ENCODE peak calls at places on chromosomes 5 and 9, in four cellular contexts. One of them, this sample, is unnamed.

GRCh38 chr9:129383005-129383414 is 204.9 kb upstream of the IER5L start:
- DNase-seq in PC-9: peak; percentile 83
- DNase-seq in tibial nerve: no peak
- DNase-seq in tibial artery: peak; percentile 44
- DNase-seq in this sample: no peak

GRCh38 chr5:163306421-163306820 is 131.0 kb upstream of the CCNG1 start:
- DNase-seq in PC-9: no peak
- DNase-seq in tibial artery: no peak
- DNase-seq in tibial nerve: no peak
- DNase-seq in this sample: no peak

GRCh38 chr5:43149231-43149630 is 28.5 kb downstream of the ZNF131 start:
- DNase-seq in tibial artery: no peak
- DNase-seq in tibial nerve: no peak
- DNase-seq in PC-9: no peak
- DNase-seq in this sample: no peak

GRCh38 chr5:173016621-173017046 is 33.1 kb downstream of the ATP6V0E1 start:
- DNase-seq in tibial artery: peak; percentile 62
- DNase-seq in tibial nerve: peak; percentile 45
- DNase-seq in PC-9: peak; percentile 34
- DNase-seq in this sample: no peak

GRCh38 chr5:137254695-137255094 is 244.4 kb downstream of the SPOCK1 start:
- DNase-seq in PC-9: no peak
- DNase-seq in tibial nerve: peak; percentile 61
- DNase-seq in tibial artery: peak; percentile 58
- DNase-seq in this sample: no peak

GRCh38 chr9:82651474-82651873 is 411.5 kb downstream of the RASEF start:
- DNase-seq in tibial nerve: no peak
- DNase-seq in tibial artery: no peak
- DNase-seq in PC-9: no peak
- DNase-seq in this sample: no peak

GRCh38 chr9:121350993-121351561 is 19.0 kb downstream of the STOM start:
- DNase-seq in tibial artery: peak; percentile 84
- DNase-seq in tibial nerve: peak; percentile 82
- DNase-seq in PC-9: peak; percentile 77
- DNase-seq in this sample: no peak

GRCh38 chr9:36276840-36277239 is 18.6 kb upstream of the GNE start:
- DNase-seq in tibial nerve: no peak
- DNase-seq in PC-9: peak; percentile 50
- DNase-seq in tibial artery: no peak
- DNase-seq in this sample: no peak

GRCh38 chr5:65013141-65013540 is 244.4 kb downstream of the CWC27 start:
- DNase-seq in PC-9: no peak
- DNase-seq in tibial nerve: no peak
- DNase-seq in tibial artery: no peak
- DNase-seq in this sample: no peak

GRCh38 chr9:85298434-85298833 is 443.3 kb downstream of the AGTPBP1 start:
- DNase-seq in PC-9: no peak
- DNase-seq in tibial nerve: no peak
- DNase-seq in tibial artery: no peak
- DNase-seq in this sample: no peak

GRCh38 chr9:113536483-113537226 is 73.1 kb downstream of the RGS3 start:
- DNase-seq in tibial nerve: no peak
- DNase-seq in tibial artery: peak; percentile 65
- DNase-seq in PC-9: no peak
- DNase-seq in this sample: no peak

GRCh38 chr5:53109041-53109435 is 519 bp downstream of the MOCS2 start:
- DNase-seq in tibial artery: no peak
- DNase-seq in PC-9: no peak
- DNase-seq in tibial nerve: no peak
- DNase-seq in this sample: no peak

GRCh38 chr5:173472164-173472563 is 143.9 kb upstream of the STC2 start:
- DNase-seq in tibial nerve: peak; percentile 87
- DNase-seq in tibial artery: peak; percentile 89
- DNase-seq in PC-9: peak; percentile 44
- DNase-seq in this sample: no peak

GRCh38 chr9:2742214-2742613 is 24.9 kb downstream of the KCNV2 start:
- DNase-seq in PC-9: no peak
- DNase-seq in tibial artery: no peak
- DNase-seq in tibial nerve: no peak
- DNase-seq in this sample: no peak

GRCh38 chr5:16773990-16774389 is 157.2 kb upstream of the RETREG1 start:
- DNase-seq in tibial artery: no peak
- DNase-seq in tibial nerve: no peak
- DNase-seq in PC-9: no peak
- DNase-seq in this sample: no peak

GRCh38 chr5:54295658-54296276 is 14.6 kb downstream of the ARL15 start:
- DNase-seq in tibial artery: no peak
- DNase-seq in tibial nerve: no peak
- DNase-seq in PC-9: no peak
- DNase-seq in this sample: no peak

GRCh38 chr5:91069364-91069763 is 313.8 kb downstream of the ARRDC3 start:
- DNase-seq in PC-9: no peak
- DNase-seq in tibial artery: no peak
- DNase-seq in tibial nerve: no peak
- DNase-seq in this sample: no peak

GRCh38 chr5:15601274-15601673 is 101.3 kb downstream of the FBXL7 start:
- DNase-seq in PC-9: no peak
- DNase-seq in tibial nerve: no peak
- DNase-seq in tibial artery: no peak
- DNase-seq in this sample: no peak

GRCh38 chr5:73663161-73663859 is 37.3 kb downstream of the ARHGEF28 start:
- DNase-seq in tibial nerve: no peak
- DNase-seq in PC-9: no peak
- DNase-seq in tibial artery: no peak
- DNase-seq in this sample: no peak

GRCh38 chr5:30908356-30908755 is 285.1 kb upstream of the CDH6 start:
- DNase-seq in tibial nerve: no peak
- DNase-seq in PC-9: no peak
- DNase-seq in tibial artery: no peak
- DNase-seq in this sample: no peak

GRCh38 chr5:174947548-174947947 is 223.2 kb downstream of the MSX2 start:
- DNase-seq in tibial artery: no peak
- DNase-seq in PC-9: no peak
- DNase-seq in tibial nerve: no peak
- DNase-seq in this sample: no peak

GRCh38 chr5:172179032-172179989 is 8.7 kb downstream of the STK10 start:
- DNase-seq in tibial artery: no peak
- DNase-seq in PC-9: no peak
- DNase-seq in tibial nerve: no peak
- DNase-seq in this sample: no peak

GRCh38 chr5:142376001-142376400 is 51.2 kb upstream of the SPRY4 start:
- DNase-seq in PC-9: no peak
- DNase-seq in tibial nerve: no peak
- DNase-seq in tibial artery: no peak
- DNase-seq in this sample: no peak

GRCh38 chr5:118592678-118593328 is 395.5 kb downstream of the DTWD2 start:
- DNase-seq in tibial nerve: no peak
- DNase-seq in tibial artery: no peak
- DNase-seq in PC-9: no peak
- DNase-seq in this sample: no peak

GRCh38 chr5:97914483-97914882 is 731.4 kb upstream of the RIOK2 start:
- DNase-seq in tibial artery: no peak
- DNase-seq in PC-9: no peak
- DNase-seq in tibial nerve: no peak
- DNase-seq in this sample: no peak

GRCh38 chr5:134467231-134467630 is 55.5 kb upstream of the CDKN2AIPNL start:
- DNase-seq in tibial nerve: no peak
- DNase-seq in PC-9: no peak
- DNase-seq in tibial artery: no peak
- DNase-seq in this sample: no peak

GRCh38 chr9:85536076-85536475 is 205.7 kb downstream of the AGTPBP1 start:
- DNase-seq in PC-9: peak; percentile 20
- DNase-seq in tibial nerve: no peak
- DNase-seq in tibial artery: no peak
- DNase-seq in this sample: no peak

GRCh38 chr5:112921031-112921832 is 795 bp downstream of the REEP5 start:
- DNase-seq in tibial nerve: peak; percentile 31
- DNase-seq in tibial artery: peak; percentile 59
- DNase-seq in PC-9: peak; percentile 53
- DNase-seq in this sample: no peak

GRCh38 chr5:53343187-53343586 is 137.2 kb upstream of the FST start:
- DNase-seq in tibial nerve: no peak
- DNase-seq in tibial artery: no peak
- DNase-seq in PC-9: peak; percentile 19
- DNase-seq in this sample: no peak

GRCh38 chr5:1367149-1367548 is 22.2 kb upstream of the CLPTM1L start:
- DNase-seq in tibial artery: no peak
- DNase-seq in PC-9: no peak
- DNase-seq in tibial nerve: no peak
- DNase-seq in this sample: no peak

GRCh38 chr5:109546461-109546860 is 136.7 kb upstream of the PJA2 start:
- DNase-seq in tibial nerve: no peak
- DNase-seq in tibial artery: no peak
- DNase-seq in PC-9: no peak
- DNase-seq in this sample: no peak

GRCh38 chr9:95783426-95783975 is 92.0 kb upstream of the ERCC6L2 start:
- DNase-seq in tibial nerve: no peak
- DNase-seq in PC-9: no peak
- DNase-seq in tibial artery: no peak
- DNase-seq in this sample: no peak

GRCh38 chr9:136441681-136442245 is 2.1 kb upstream of the INPP5E start:
- DNase-seq in tibial nerve: no peak
- DNase-seq in tibial artery: no peak
- DNase-seq in PC-9: no peak
- DNase-seq in this sample: no peak

GRCh38 chr9:124062172-124062571 is 50.6 kb downstream of the LHX2 start:
- DNase-seq in PC-9: no peak
- DNase-seq in tibial artery: no peak
- DNase-seq in tibial nerve: no peak
- DNase-seq in this sample: no peak

GRCh38 chr9:101376117-101376866 is 8.5 kb downstream of the BAAT start:
- DNase-seq in PC-9: no peak
- DNase-seq in tibial nerve: no peak
- DNase-seq in tibial artery: no peak
- DNase-seq in this sample: no peak

GRCh38 chr5:149831492-149831891 is 101.4 kb downstream of the PPARGC1B start:
- DNase-seq in tibial nerve: no peak
- DNase-seq in tibial artery: no peak
- DNase-seq in PC-9: peak; percentile 7
- DNase-seq in this sample: no peak

GRCh38 chr5:149832636-149833035 is 102.5 kb downstream of the PPARGC1B start:
- DNase-seq in PC-9: no peak
- DNase-seq in tibial nerve: no peak
- DNase-seq in tibial artery: no peak
- DNase-seq in this sample: no peak

GRCh38 chr5:149836451-149837139 is 106.5 kb downstream of the PPARGC1B start:
- DNase-seq in tibial nerve: no peak
- DNase-seq in PC-9: no peak
- DNase-seq in tibial artery: no peak
- DNase-seq in this sample: no peak

GRCh38 chr5:149833116-149833827 is 103.2 kb downstream of the PPARGC1B start:
- DNase-seq in PC-9: no peak
- DNase-seq in tibial nerve: no peak
- DNase-seq in tibial artery: no peak
- DNase-seq in this sample: no peak

DNA sequence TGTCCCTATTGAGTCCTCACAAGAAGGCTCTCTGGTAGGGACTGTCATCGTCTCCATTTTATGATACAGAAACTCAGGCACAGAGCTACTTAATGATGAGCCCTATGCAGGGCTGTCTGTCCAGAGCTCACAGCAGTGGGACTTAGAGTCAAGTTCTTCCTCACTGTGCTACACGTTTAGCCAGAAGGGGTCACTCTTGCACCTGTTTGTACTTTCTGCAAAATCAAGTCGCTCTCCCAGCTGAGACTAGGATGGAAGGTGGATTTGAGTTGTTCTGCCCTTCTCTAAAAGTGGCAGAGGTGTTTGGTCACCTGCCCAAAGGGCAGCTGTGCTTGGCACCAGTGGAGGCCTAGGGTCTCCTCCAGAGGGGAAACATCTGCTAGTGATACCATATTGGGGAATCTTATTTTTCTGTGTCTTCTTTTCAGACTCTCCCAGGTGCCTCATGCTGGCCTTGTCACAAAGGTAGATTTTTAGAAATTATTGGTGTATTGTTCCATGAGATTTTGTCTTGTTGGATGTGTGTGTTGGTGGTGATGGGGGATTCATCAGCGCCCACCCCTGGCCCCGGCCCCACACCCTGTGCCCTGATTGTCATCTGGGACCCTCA is 104.2 kb downstream of the PPARGC1B start:
- DNase-seq in tibial artery: peak; percentile 41
- DNase-seq in tibial nerve: peak; percentile 77
- DNase-seq in PC-9: peak; percentile 66
- DNase-seq in this sample: no peak
- TF ChIP-seq CTCF in tibial artery: peak; percentile 73
- TF ChIP-seq CTCF in tibial nerve: peak; percentile 75
- TF ChIP-seq CTCF in PC-9: peak; percentile 82
- TF ChIP-seq CTCF in this sample: peak; percentile 66

DNA sequence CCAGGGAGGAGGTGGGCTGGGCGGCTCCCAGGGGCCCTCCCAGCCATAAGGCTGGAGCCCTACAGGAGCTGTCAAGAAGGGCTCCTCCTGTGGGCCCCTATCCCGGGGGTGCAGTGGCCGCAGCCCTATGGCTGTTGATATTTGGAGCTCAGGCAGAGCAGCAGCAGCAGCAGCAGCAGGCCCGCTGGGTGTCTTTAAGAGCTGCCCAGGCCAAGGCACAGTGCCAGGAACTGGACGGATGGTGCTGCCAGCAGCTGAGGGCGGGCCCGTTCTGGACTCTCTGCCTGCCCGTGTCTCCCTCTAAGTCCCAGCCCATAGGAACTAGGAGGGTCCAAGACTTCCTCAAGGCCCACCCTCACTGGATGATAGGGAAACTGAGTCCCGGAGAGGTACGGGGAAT is 3.6 kb downstream of the AK1 start:
- DNase-seq in tibial nerve: peak; percentile 63
- DNase-seq in tibial artery: peak; percentile 85
- DNase-seq in PC-9: no peak
- DNase-seq in this sample: no peak
- H3K4me1 ChIP-seq in tibial nerve: no peaks in the 10 kb centered on the region
- H3K4me1 ChIP-seq in tibial artery: peaks cover 55% of the 10 kb centered on the region
- H3K4me1 ChIP-seq in PC-9: peaks cover 19% of the 10 kb centered on the region
- H3K4me1 ChIP-seq in this sample: peaks cover 67% of the 10 kb centered on the region

DNA sequence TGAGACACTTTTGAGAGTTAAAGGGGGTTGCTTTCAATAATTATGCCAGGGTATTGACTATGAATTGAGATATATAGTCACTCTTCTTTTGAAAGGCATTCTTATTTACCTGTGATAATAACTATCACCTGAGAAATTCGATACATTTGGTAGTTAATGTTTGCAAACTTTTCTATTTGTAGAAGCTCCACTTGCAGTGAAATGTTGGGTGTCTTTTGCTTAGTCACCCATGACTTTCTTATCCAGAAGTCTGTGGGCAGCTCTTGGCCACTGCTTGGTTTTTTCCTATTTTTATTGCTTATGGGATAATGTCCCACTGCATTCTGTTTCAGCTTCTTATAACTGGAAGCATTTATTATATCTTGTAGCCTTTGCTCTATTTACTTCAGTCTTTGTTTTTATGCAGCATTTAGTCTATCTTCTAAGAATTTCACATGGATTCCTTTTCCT is 3.9 kb downstream of the MACIR start:
- DNase-seq in tibial artery: no peak
- DNase-seq in tibial nerve: no peak
- DNase-seq in PC-9: no peak
- DNase-seq in this sample: no peak
- H3K4me3 ChIP-seq in tibial artery: no peak overlapping the region
- H3K4me3 ChIP-seq in tibial nerve: no peak overlapping the region
- H3K4me3 ChIP-seq in PC-9: peak overlapping the region; percentile 25
- H3K4me3 ChIP-seq in this sample: no peak overlapping the region

GRCh38 chr5:154421868-154422267 is 23.9 kb upstream of the SAP30L start:
- DNase-seq in PC-9: no peak
- DNase-seq in tibial artery: no peak
- DNase-seq in tibial nerve: no peak
- DNase-seq in this sample: no peak
- TF ChIP-seq CTCF in PC-9: peak; percentile 56
- TF ChIP-seq CTCF in tibial artery: no peak
- TF ChIP-seq CTCF in tibial nerve: no peak
- TF ChIP-seq CTCF in this sample: no peak

This sample was measured in esophagus squamous epithelium.